ENCODE peak calls at places on chromosomes 11 and 22, in five cellular contexts. G is left ventricle myocardium inferior, N is pancreas, B is GM12878, W is IMR-90. E is an unnamed sample. For H3K4me1, the result is how much of the 10 kb centered on the place peaks cover.

GRCh38 chr11:71940561-71941219 is 11.8 kb downstream of the RNF121 start:
- DNase-seq in G (no peak), B (no peak), N (no peak), W (no peak), E (no peak)

GRCh38 chr22:41571786-41572185 is 11.0 kb downstream of the CSDC2 start:
- DNase-seq in W (no peak), G (no peak), N (no peak), B (no peak), E (no peak)

GRCh38 chr22:49727881-49728563 is 99.7 kb downstream of the BRD1 start:
- DNase-seq in N (no peak), W (no peak), B (no peak), G (no peak), E (no peak)

GRCh38 chr11:101444164-101444563 is 139.6 kb downstream of the TRPC6 start:
- DNase-seq in G (no peak), W (no peak), B (no peak), N (peak), E (no peak)

GRCh38 chr22:48692734-48693376 is 1134.8 kb downstream of the BRD1 start:
- DNase-seq in G (no peak), N (no peak), W (no peak), B (no peak), E (no peak)

GRCh38 chr11:3115321-3115720 is 49.8 kb downstream of the OSBPL5 start:
- DNase-seq in W (no peak), B (no peak), G (no peak), N (no peak), E (no peak)

GRCh38 chr22:49392247-49392646 is 435.4 kb downstream of the BRD1 start:
- DNase-seq in N (no peak), B (no peak), G (no peak), W (no peak), E (no peak)

GRCh38 chr11:116446048-116446399 is 326.8 kb downstream of the BUD13 start:
- DNase-seq in W (no peak), N (no peak), B (no peak), G (no peak), E (no peak)

GRCh38 chr11:130318031-130318673 is 3.4 kb upstream of the ZBTB44 start:
- DNase-seq in W (no peak), G (no peak), B (no peak), N (no peak), E (no peak)

GRCh38 chr11:75879737-75880136 is 64.7 kb downstream of the UVRAG start:
- DNase-seq in W (no peak), B (no peak), N (no peak), G (no peak), E (no peak)

GRCh38 chr11:44760917-44761545 is 34.3 kb downstream of the TSPAN18 start:
- DNase-seq in W (peak), N (no peak), B (no peak), G (no peak), E (no peak)

GRCh38 chr11:120197254-120197891 is 13.5 kb upstream of the OAF start:
- DNase-seq in W (no peak), G (no peak), N (no peak), B (no peak), E (no peak)

GRCh38 chr22:43011079-43011478 is 3.9 kb downstream of the PACSIN2 start:
- DNase-seq in G (no peak), B (no peak), W (no peak), N (peak), E (no peak)

GRCh38 chr22:47161631-47162030 is 399.2 kb downstream of the TBC1D22A start:
- DNase-seq in G (no peak), W (no peak), B (no peak), N (peak), E (no peak)

GRCh38 chr11:1339066-1339675 is 29.7 kb upstream of the TOLLIP start:
- DNase-seq in B (no peak), N (no peak), W (no peak), G (no peak), E (peak)

GRCh38 chr22:50115693-50116092 is 25.9 kb downstream of the MOV10L1 start:
- DNase-seq in W (peak), N (no peak), B (no peak), G (no peak), E (no peak)

GRCh38 chr11:38547464-38547863 is 1949.4 kb upstream of the RAG2 start:
- DNase-seq in W (no peak), G (no peak), B (no peak), N (no peak), E (no peak)

GRCh38 chr22:20659258-20659657 is 114.7 kb upstream of the SERPIND1 start:
- DNase-seq in B (no peak), G (no peak), N (no peak), W (no peak), E (no peak)

GRCh38 chr22:45202333-45203149 is 38.2 kb downstream of the KIAA0930 start:
- DNase-seq in B (no peak), G (no peak), N (no peak), W (peak), E (no peak)

GRCh38 chr11:128719556-128719824 is 25.6 kb downstream of the FLI1 start:
- DNase-seq in W (no peak), G (no peak), N (no peak), B (no peak), E (no peak)

GRCh38 chr22:31569126-31569525 is 72.8 kb downstream of the SFI1 start:
- DNase-seq in N (no peak), G (no peak), W (no peak), B (no peak), E (no peak)

GRCh38 chr11:125175896-125176575 is 11.5 kb downstream of the PKNOX2 start:
- DNase-seq in W (no peak), B (no peak), G (no peak), N (no peak), E (no peak)

GRCh38 chr11:119416606-119417580 is 6.1 kb downstream of the THY1 start:
- DNase-seq in B (no peak), G (no peak), N (no peak), W (peak), E (no peak)

GRCh38 chr11:36376315-36376887 is 80.3 kb downstream of the PRR5L start:
- DNase-seq in W (peak), B (no peak), G (peak), N (no peak), E (no peak)

GRCh38 chr11:86478348-86478747 is 103.7 kb downstream of the CCDC81 start:
- DNase-seq in W (no peak), G (no peak), B (no peak), N (no peak), E (no peak)

GRCh38 chr11:66011785-66012303 is at the start of gene CST6:
- DNase-seq in W (no peak), B (no peak), G (no peak), N (no peak), E (no peak)

GRCh38 chr11:118887219-118887618 is 3.5 kb downstream of the CXCR5 start:
- DNase-seq in N (no peak), G (no peak), W (no peak), B (no peak), E (no peak)

GRCh38 chr11:9565822-9566560 is 7.5 kb upstream of the WEE1 start:
- DNase-seq in G (no peak), N (peak), W (peak), B (peak), E (peak)

GRCh38 chr22:19143967-19144400 is 467 bp downstream of the ESS2 start:
- DNase-seq in B (no peak), W (peak), N (no peak), G (no peak), E (no peak)

GRCh38 chr11:72239296-72239848 is 4.6 kb downstream of the PHOX2A start:
- DNase-seq in N (peak), W (peak), B (no peak), G (peak), E (peak)

GRCh38 chr22:46674367-46674781 is 54.2 kb downstream of the GRAMD4 start:
- DNase-seq in W (no peak), N (no peak), G (peak), B (no peak), E (peak)

GRCh38 chr22:32799516-32799915 is 2.0 kb upstream of the TIMP3 start:
- DNase-seq in W (no peak), G (no peak), B (no peak), N (no peak), E (no peak)

GRCh38 chr22:42214625-42215415 is 55.6 kb downstream of the TCF20 start:
- DNase-seq in G (peak), N (no peak), W (no peak), B (no peak), E (no peak)

GRCh38 chr11:119808431-119809185 is 79.6 kb upstream of the NECTIN1 start:
- DNase-seq in W (no peak), G (no peak), N (no peak), B (no peak), E (no peak)

GRCh38 chr22:38982008-38982927 is at the start of gene APOBEC3B:
- DNase-seq in W (peak), N (peak), B (peak), G (peak), E (peak)

GRCh38 chr22:46584081-46584903 is 35.9 kb upstream of the GRAMD4 start:
- DNase-seq in G (peak), W (peak), B (no peak), N (no peak), E (no peak)

GRCh38 chr11:113168804-113169342 is 145.5 kb upstream of the TTC12 start:
- DNase-seq in B (no peak), W (no peak), G (no peak), N (no peak), E (no peak)

GRCh38 chr11:2791521-2792375 is 92.0 kb upstream of the KCNQ1OT1 start:
- DNase-seq in N (peak), G (peak), B (no peak), W (no peak), E (no peak)

GRCh38 chr11:27215471-27216267 is 147.3 kb downstream of the CCDC34 start:
- DNase-seq in B (no peak), N (no peak), G (peak), W (no peak), E (peak)

GRCh38 chr11:27216268-27217149 is 146.5 kb downstream of the CCDC34 start:
- DNase-seq in W (peak), B (no peak), N (peak), G (peak), E (no peak)

GRCh38 chr11:27217948-27218410 is 145.0 kb downstream of the CCDC34 start:
- DNase-seq in G (no peak), B (no peak), W (peak), N (no peak), E (no peak)

GRCh38 chr11:27218498-27219038 is 144.4 kb downstream of the CCDC34 start:
- DNase-seq in B (no peak), G (no peak), W (peak), N (no peak), E (no peak)

DNA sequence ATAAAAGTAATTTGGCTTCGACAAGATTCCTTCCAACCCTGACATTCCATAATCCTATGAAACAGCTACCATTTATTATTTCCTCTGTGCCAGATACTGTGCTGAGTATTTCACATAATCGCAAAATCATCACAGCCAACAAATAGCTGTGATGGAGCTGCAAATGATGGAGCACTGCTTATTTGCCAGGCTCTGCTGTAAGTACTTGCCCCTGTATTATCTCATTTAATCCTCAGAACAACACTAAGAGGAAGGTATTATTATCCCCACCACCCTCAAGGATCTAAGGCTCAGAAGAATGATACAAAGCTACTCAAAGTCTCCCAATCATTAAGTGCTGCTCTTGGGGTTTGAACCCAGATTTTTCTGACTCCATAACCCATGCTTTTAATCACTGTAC is 145.5 kb downstream of the CCDC34 start:
- DNase-seq in W (no peak), G (no peak), B (no peak), N (no peak), E (no peak)
- H3K27ac ChIP-seq in W (no peak), G (peak), B (no peak), N (no peak), E (no peak)

GRCh38 chr11:61507962-61508824 is at the start of gene LRRC10B:
- DNase-seq in N (no peak), B (no peak), W (no peak), G (no peak), E (no peak)
- H3K4me1 ChIP-seq in N (under half), B (under half), W (under half), G (under half), E (under half)

DNA sequence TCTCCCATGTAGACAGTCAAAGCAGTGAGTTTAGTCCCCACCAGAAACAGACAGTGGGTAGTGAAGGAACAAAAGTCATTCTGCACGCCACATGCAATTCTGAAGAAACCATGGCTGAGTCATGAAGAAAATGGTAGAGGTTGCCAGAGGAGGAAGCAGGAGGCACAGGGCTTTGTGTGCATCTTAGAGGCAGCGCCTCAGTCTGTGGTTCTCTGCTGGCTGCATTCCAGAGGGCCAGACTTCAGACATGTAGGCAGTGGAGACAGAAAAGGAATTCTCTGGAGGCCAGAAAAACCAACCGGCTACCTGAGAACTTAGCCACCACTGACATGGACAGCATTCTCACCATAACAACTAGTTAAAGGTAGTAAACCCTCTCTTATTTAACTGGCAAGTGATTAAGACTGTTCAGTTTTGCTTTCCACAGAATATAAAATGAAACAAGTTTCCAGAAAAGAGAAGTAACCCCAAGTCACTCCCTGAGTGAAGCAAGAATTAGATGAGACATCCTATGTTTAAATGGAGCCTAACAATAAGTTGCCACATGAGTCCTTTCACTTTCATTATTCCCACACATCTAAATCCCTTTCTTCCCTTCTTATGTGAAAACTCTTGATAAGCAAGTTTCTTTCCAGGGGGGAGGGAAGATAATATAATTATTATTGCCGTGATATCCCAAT is 556.1 kb downstream of the SOX6 start:
- DNase-seq in G (peak), W (peak), B (no peak), N (no peak), E (peak)
- H3K27ac ChIP-seq in G (no peak), W (peak), B (no peak), N (no peak), E (no peak)

GRCh38 chr11:123062892-123063395 is 1.0 kb upstream of the HSPA8 start:
- DNase-seq in B (no peak), G (no peak), W (peak), N (no peak), E (no peak)
- H3K4me1 ChIP-seq in B (under half), G (half or more), W (under half), N (under half), E (under half)

GRCh38 chr11:68313574-68314202 is 1.3 kb downstream of the LRP5 start:
- DNase-seq in G (no peak), B (no peak), N (no peak), W (peak), E (no peak)

GRCh38 chr11:68311155-68312116 is 955 bp upstream of the LRP5 start:
- DNase-seq in N (no peak), G (no peak), W (no peak), B (no peak), E (no peak)

GRCh38 chr11:68314203-68314885 is 2.0 kb downstream of the LRP5 start:
- DNase-seq in B (no peak), W (no peak), N (no peak), G (no peak), E (no peak)

GRCh38 chr11:68312117-68312779 is at the start of gene LRP5:
- DNase-seq in N (peak), G (peak), B (no peak), W (peak), E (no peak)

GRCh38 chr11:68312780-68313573 is 586 bp downstream of the LRP5 start:
- DNase-seq in N (no peak), B (no peak), G (no peak), W (no peak), E (no peak)
- H3K27ac ChIP-seq in N (peak), B (peak), G (peak), W (peak), E (peak)

GRCh38 chr22:40224702-40225101 is 47.0 kb downstream of the TNRC6B start:
- DNase-seq in G (no peak), B (no peak), N (no peak), W (peak), E (no peak)

GRCh38 chr22:40221055-40221414 is 43.3 kb downstream of the TNRC6B start:
- DNase-seq in B (no peak), N (no peak), W (no peak), G (no peak), E (no peak)

GRCh38 chr22:40231618-40232313 is 54.0 kb downstream of the TNRC6B start:
- DNase-seq in W (no peak), G (no peak), B (no peak), N (no peak), E (no peak)

GRCh38 chr22:40226620-40227019 is 48.9 kb downstream of the TNRC6B start:
- DNase-seq in W (no peak), N (no peak), G (no peak), B (no peak), E (no peak)
- H3K4me1 ChIP-seq in W (under half), N (under half), G (half or more), B (under half), E (under half)

GRCh38 chr11:68036717-68037239 is 2.0 kb upstream of the TCIRG1 start:
- DNase-seq in B (no peak), N (no peak), W (no peak), G (peak), E (peak)
- H3K27ac ChIP-seq in B (no peak), N (peak), W (no peak), G (peak), E (peak)

DNA sequence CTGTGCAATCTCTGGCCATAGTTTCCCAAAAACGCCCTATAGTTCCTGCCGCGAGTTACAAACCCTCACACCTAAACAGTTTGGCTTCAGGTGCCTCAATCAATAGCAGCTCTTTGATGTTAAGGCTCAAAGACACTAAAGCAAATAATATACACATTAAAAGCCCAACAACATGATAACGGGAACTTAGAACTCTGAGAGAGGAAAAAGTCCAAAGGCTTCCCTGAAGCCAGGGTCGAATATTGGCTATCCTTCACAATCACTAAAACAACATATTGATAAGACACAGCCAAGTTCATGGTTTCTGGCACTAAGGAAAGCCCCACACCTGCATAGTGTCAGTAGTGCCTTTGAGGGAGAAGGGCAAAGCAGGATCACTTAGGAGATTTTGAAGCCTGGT is 54.9 kb downstream of the NTM start:
- DNase-seq in B (no peak), G (no peak), N (peak), W (no peak), E (no peak)
- H3K4me1 ChIP-seq in B (under half), G (under half), N (under half), W (under half), E (under half)

E was measured in lung.